ENCODE peak calls at places on chromosome 4, in ten cellular contexts. B is Caki2; Z is AG20443; T is smooth muscle cell of the brain vasculature; W is central memory CD4-positive, alpha-beta T cell; D is stimulated activated CD4-positive, alpha-beta T cell treated with anti-CD3 and anti-CD28 coated beads, Interleukin-15, amount 100 ng/mL, for 1 hour; O is mesendoderm; U is NCI-H2081; P is fibroblast of the aortic adventitia; N is activated T-helper 1 cell treated with anti-CD3 and anti-CD28 coated beads, Interleukin-12 subunit alpha, Interleukin-12 subunit beta, Interleukin-2, Interleukin-4 antibody, amounts not matched to agents 30 ng/mL and 10 ng/mL and 1 ng/mL, durations not matched to agents 14 hours and 24 hours and 36 hours. Y is an unnamed sample.

GRCh38 chr4:88185916-88186315 is 27.5 kb upstream of the ABCG2 start:
- DNase-seq in Z (no peak), T (no peak), N (no peak), P (peak; percentile 41), W (no peak), B (no peak), U (no peak), D (no peak), O (no peak), Y (no peak)

GRCh38 chr4:29046716-29047115 is 1673.5 kb upstream of the PCDH7 start:
- DNase-seq in T (no peak), B (no peak), O (no peak), N (no peak), W (no peak), P (peak; percentile 60), D (no peak), Z (no peak), U (no peak), Y (no peak)

GRCh38 chr4:169723207-169723606 is 34.5 kb downstream of the HPF1 start:
- DNase-seq in Z (no peak), N (no peak), P (no peak), D (no peak), U (peak; percentile 2), W (no peak), B (no peak), T (no peak), O (peak; percentile 38), Y (no peak)

GRCh38 chr4:532588-533317 is 33.7 kb downstream of the PIGG start:
- DNase-seq in N (no peak), B (peak; percentile 12), D (no peak), U (no peak), Z (no peak), W (no peak), O (peak; percentile 38), T (no peak), P (no peak), Y (peak; percentile 29)

GRCh38 chr4:168993724-168994510 is 16.1 kb downstream of the CBR4 start:
- DNase-seq in D (no peak), T (no peak), N (no peak), U (no peak), O (peak; percentile 40), Z (peak; percentile 30), B (no peak), W (no peak), P (peak; percentile 46), Y (no peak)

GRCh38 chr4:67327245-67327860 is 217.9 kb downstream of the CENPC start:
- DNase-seq in D (peak; percentile 1), Z (peak; percentile 82), O (peak; percentile 72), N (peak; percentile 22), U (peak; percentile 67), W (peak; percentile 28), T (peak; percentile 1), B (peak; percentile 27), P (peak; percentile 73), Y (peak; percentile 77)

GRCh38 chr4:78558421-78558820 is 6.9 kb downstream of the ANXA3 start:
- DNase-seq in B (no peak), N (no peak), U (no peak), T (no peak), P (peak; percentile 79), D (no peak), Z (no peak), W (no peak), O (no peak), Y (no peak)

GRCh38 chr4:146278986-146279385 is 64.6 kb downstream of the REELD1 start:
- DNase-seq in U (no peak), T (no peak), W (no peak), N (no peak), Z (no peak), B (no peak), O (no peak), D (no peak), P (no peak), Y (no peak)

GRCh38 chr4:3285558-3286334 is 7.1 kb upstream of the RGS12 start:
- DNase-seq in D (no peak), T (no peak), Z (peak; percentile 87), U (no peak), O (peak; percentile 6), P (peak; percentile 25), N (no peak), W (no peak), B (no peak), Y (no peak)

GRCh38 chr4:186190456-186191265 is 706 bp upstream of the CYP4V2 start:
- DNase-seq in U (peak; percentile 32), P (peak; percentile 32), W (peak; percentile 61), N (peak; percentile 48), Z (peak; percentile 69), B (no peak), O (peak; percentile 33), D (no peak), T (no peak), Y (peak; percentile 43)

GRCh38 chr4:1767058-1767769 is 25.9 kb upstream of the FGFR3 start:
- DNase-seq in W (no peak), Z (peak; percentile 48), N (no peak), P (peak; percentile 16), U (no peak), O (peak; percentile 52), D (no peak), T (no peak), B (peak; percentile 12), Y (no peak)

GRCh38 chr4:54099287-54099958 is 540 bp upstream of the GSX2 start:
- DNase-seq in O (peak; percentile 29), W (no peak), T (no peak), P (no peak), B (peak; percentile 21), Z (no peak), D (no peak), N (no peak), U (no peak), Y (no peak)

GRCh38 chr4:38114435-38114834 is 154.2 kb downstream of the PTTG2 start:
- DNase-seq in D (no peak), P (peak; percentile 57), U (no peak), W (no peak), T (no peak), O (no peak), N (no peak), Z (peak; percentile 48), B (no peak), Y (no peak)

GRCh38 chr4:165906272-165906671 is 33.2 kb downstream of the TLL1 start:
- DNase-seq in U (no peak), Z (no peak), W (no peak), O (no peak), N (no peak), P (no peak), T (no peak), D (no peak), B (no peak), Y (no peak)

Y was measured in Peyer's patch.